ENCODE peak calls at places on chromosomes 5 and 9, in seven cellular contexts. C, Q, X, S, D, T and V are unnamed samples.

GRCh38 chr5:72558383-72558782 is 51.2 kb upstream of the ZNF366 start:
- DNase-seq in X (no peak), C (no peak), S (no peak), Q (peak), D (no peak), T (no peak), V (no peak)

GRCh38 chr5:168346417-168346816 is 55.0 kb downstream of the WWC1 start:
- DNase-seq in S (no peak), T (peak), Q (no peak), X (peak), C (no peak), D (no peak), V (no peak)

GRCh38 chr5:78429332-78429849 is 69.0 kb downstream of the SCAMP1 start:
- DNase-seq in T (no peak), X (no peak), D (no peak), C (no peak), S (no peak), Q (no peak), V (no peak)

GRCh38 chr9:75108571-75108970 is 20.3 kb downstream of the OSTF1 start:
- DNase-seq in T (no peak), S (no peak), D (no peak), C (no peak), X (no peak), Q (peak), V (no peak)

GRCh38 chr5:180050106-180050929 is 21.2 kb downstream of the RNF130 start:
- DNase-seq in T (no peak), Q (no peak), C (no peak), S (no peak), X (no peak), D (no peak), V (no peak)

GRCh38 chr5:15620501-15620900 is 120.5 kb downstream of the FBXL7 start:
- DNase-seq in Q (peak), D (no peak), T (no peak), S (no peak), X (no peak), C (no peak), V (no peak)

GRCh38 chr9:26292943-26293342 is 599.7 kb downstream of the CAAP1 start:
- DNase-seq in Q (peak), X (no peak), S (no peak), C (no peak), T (no peak), D (no peak), V (no peak)

GRCh38 chr5:107564896-107565295 is 105.8 kb downstream of the EFNA5 start:
- DNase-seq in S (no peak), T (no peak), D (no peak), C (no peak), Q (peak), X (no peak), V (no peak)

GRCh38 chr9:76877961-76878360 is 28.0 kb downstream of the PRUNE2 start:
- DNase-seq in S (no peak), X (no peak), T (no peak), Q (no peak), C (no peak), D (no peak), V (no peak)

GRCh38 chr5:59326551-59326950 is 567.0 kb downstream of the PDE4D start:
- DNase-seq in S (no peak), T (no peak), X (no peak), Q (peak), C (no peak), D (no peak), V (no peak)

GRCh38 chr9:127858041-127858512 is 3.6 kb upstream of the ENG start:
- DNase-seq in Q (peak), C (no peak), S (no peak), D (no peak), X (no peak), T (peak), V (no peak)

GRCh38 chr9:35341585-35341984 is 148.3 kb upstream of the RUSC2 start:
- DNase-seq in S (no peak), X (no peak), T (peak), Q (peak), D (no peak), C (peak), V (no peak)

GRCh38 chr5:106331415-106331814 is 1339.3 kb downstream of the EFNA5 start:
- DNase-seq in X (no peak), Q (peak), C (no peak), T (no peak), D (no peak), S (no peak), V (no peak)

GRCh38 chr5:146851133-146851532 is 27.4 kb downstream of the PPP2R2B start:
- DNase-seq in S (no peak), T (no peak), D (no peak), C (no peak), Q (no peak), X (no peak), V (no peak)

GRCh38 chr5:154541553-154541952 is 63.5 kb upstream of the HAND1 start:
- DNase-seq in Q (no peak), D (no peak), S (no peak), C (no peak), X (no peak), T (no peak), V (no peak)

GRCh38 chr5:7856855-7857254 is 5.9 kb upstream of the CFAP90 start:
- DNase-seq in T (peak), Q (peak), D (no peak), S (peak), C (no peak), X (no peak), V (no peak)

GRCh38 chr5:93151896-93152295 is 429.1 kb downstream of the NR2F1-AS1 start:
- DNase-seq in C (no peak), T (no peak), D (no peak), Q (no peak), X (no peak), S (no peak), V (no peak)

GRCh38 chr5:9898319-9898718 is 268.2 kb upstream of the TAS2R1 start:
- DNase-seq in C (peak), X (no peak), Q (peak), S (peak), D (no peak), T (peak), V (no peak)

GRCh38 chr5:147576646-147577535 is 67.0 kb upstream of the DPYSL3 start:
- DNase-seq in T (peak), D (peak), S (peak), X (peak), C (peak), Q (peak), V (peak)

GRCh38 chr5:16992006-16992405 is 55.9 kb upstream of the MYO10 start:
- DNase-seq in S (no peak), Q (peak), D (no peak), X (no peak), C (no peak), T (no peak), V (no peak)

GRCh38 chr5:59709346-59709821 is 184.1 kb downstream of the PDE4D start:
- DNase-seq in C (no peak), S (no peak), T (no peak), D (no peak), X (no peak), Q (no peak), V (no peak)

GRCh38 chr9:118570076-118570475 is 799.2 kb downstream of the BRINP1 start:
- DNase-seq in S (no peak), C (no peak), T (no peak), Q (no peak), D (no peak), X (no peak), V (no peak)

GRCh38 chr9:19999491-20000057 is 210.7 kb upstream of the SLC24A2 start:
- DNase-seq in C (no peak), D (no peak), T (no peak), X (no peak), Q (peak), S (no peak), V (no peak)

GRCh38 chr5:126647071-126647470 is 46.3 kb downstream of the PHAX start:
- DNase-seq in Q (no peak), X (no peak), T (no peak), S (no peak), C (no peak), D (no peak), V (no peak)

GRCh38 chr9:83119873-83120272 is 56.9 kb upstream of the RASEF start:
- DNase-seq in S (no peak), C (no peak), X (no peak), Q (no peak), D (no peak), T (no peak), V (no peak)

GRCh38 chr9:81080185-81080584 is 609.2 kb downstream of the TLE1 start:
- DNase-seq in D (no peak), Q (no peak), S (no peak), T (no peak), C (no peak), X (no peak), V (no peak)

GRCh38 chr9:77802512-77803293 is 154.6 kb upstream of the GNA14 start:
- DNase-seq in X (no peak), D (no peak), T (no peak), Q (no peak), S (no peak), C (no peak), V (no peak)

GRCh38 chr9:101383361-101383760 is 1.4 kb downstream of the BAAT start:
- DNase-seq in S (no peak), X (no peak), C (no peak), D (no peak), T (no peak), Q (no peak), V (no peak)

GRCh38 chr9:101387871-101388506 is 3.2 kb upstream of the BAAT start:
- DNase-seq in S (no peak), Q (peak), C (no peak), D (no peak), T (peak), X (no peak), V (no peak)

GRCh38 chr9:101393135-101393534 is 5.3 kb downstream of the MRPL50 start:
- DNase-seq in T (no peak), X (no peak), S (no peak), C (no peak), Q (no peak), D (no peak), V (no peak)

DNA sequence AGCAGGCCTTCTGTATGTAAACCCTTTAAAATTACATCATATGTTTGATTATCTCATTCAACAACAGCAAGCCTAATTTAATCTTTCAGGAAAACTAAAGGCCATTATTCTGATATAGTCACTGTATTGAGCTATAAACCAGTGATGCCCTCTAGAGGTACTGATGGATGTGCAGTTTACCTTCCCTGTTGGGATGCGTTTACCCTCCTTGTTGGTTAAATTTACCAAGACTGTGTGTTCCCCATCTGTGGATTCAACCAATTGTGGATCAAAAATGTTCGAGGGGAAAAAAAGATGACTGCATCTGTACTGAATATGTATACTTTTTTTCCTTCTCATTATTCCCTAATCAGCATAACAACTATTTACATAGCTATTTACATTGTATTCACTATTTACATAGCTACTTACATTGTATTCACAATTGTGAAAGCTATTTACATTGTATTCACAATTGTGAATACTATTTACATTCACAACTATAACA is 3.7 kb upstream of the BAAT start:
- DNase-seq in T (no peak), X (no peak), S (no peak), D (no peak), C (no peak), Q (no peak), V (no peak)
- TF ChIP-seq CTCF in T (peak), X (no peak), S (no peak), D (no peak), C (no peak), Q (peak), V (no peak)

DNA sequence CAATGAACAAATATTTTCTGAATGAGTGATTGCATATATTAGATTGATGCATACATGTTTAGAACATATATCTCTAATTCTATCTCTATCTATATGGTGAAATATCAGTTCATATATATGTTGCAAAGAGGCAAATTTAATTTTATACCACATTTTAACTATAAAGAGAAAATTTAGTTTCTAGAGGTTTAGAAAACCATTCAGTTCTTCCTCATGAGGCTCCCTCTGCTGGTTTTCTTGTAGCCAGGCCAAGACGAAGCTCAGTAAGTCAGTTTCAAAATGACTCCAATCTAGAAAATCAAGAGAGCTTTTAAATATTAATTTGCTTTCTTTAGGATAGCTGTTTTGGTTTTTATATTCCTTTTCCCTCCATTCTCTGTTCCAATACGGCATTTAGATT is 312.1 kb downstream of the TMEM232 start:
- DNase-seq in D (no peak), S (no peak), T (no peak), C (no peak), X (no peak), Q (peak), V (no peak)
- TF ChIP-seq CTCF in D (no peak), S (peak), T (no peak), C (peak), X (peak), Q (peak), V (no peak)

GRCh38 chr9:37179576-37179975 is 59.2 kb downstream of the ZCCHC7 start:
- DNase-seq in T (no peak), S (no peak), D (no peak), Q (no peak), C (no peak), X (no peak), V (no peak)
- TF ChIP-seq CTCF in T (no peak), S (no peak), D (no peak), Q (no peak), C (no peak), X (no peak), V (no peak)

GRCh38 chr9:125494555-125494920 is 212.5 kb downstream of the MAPKAP1 start:
- DNase-seq in T (no peak), C (no peak), S (no peak), Q (no peak), D (no peak), X (no peak), V (no peak)
- TF ChIP-seq CTCF in T (no peak), C (no peak), S (no peak), Q (no peak), D (no peak), X (no peak), V (no peak)

GRCh38 chr9:133430244-133430643 is 8.1 kb downstream of the ADAMTS13 start:
- DNase-seq in S (no peak), D (no peak), C (no peak), Q (no peak), X (no peak), T (no peak), V (no peak)

GRCh38 chr9:133436706-133437105 is 14.5 kb downstream of the ADAMTS13 start:
- DNase-seq in D (no peak), S (no peak), Q (no peak), X (no peak), T (no peak), C (no peak), V (no peak)

GRCh38 chr9:133429216-133429613 is 7.0 kb downstream of the ADAMTS13 start:
- DNase-seq in X (no peak), C (no peak), Q (no peak), D (no peak), S (no peak), T (no peak), V (no peak)

GRCh38 chr9:133429641-133430161 is 7.5 kb downstream of the ADAMTS13 start:
- DNase-seq in C (no peak), T (no peak), S (peak), Q (peak), D (no peak), X (peak), V (no peak)

DNA sequence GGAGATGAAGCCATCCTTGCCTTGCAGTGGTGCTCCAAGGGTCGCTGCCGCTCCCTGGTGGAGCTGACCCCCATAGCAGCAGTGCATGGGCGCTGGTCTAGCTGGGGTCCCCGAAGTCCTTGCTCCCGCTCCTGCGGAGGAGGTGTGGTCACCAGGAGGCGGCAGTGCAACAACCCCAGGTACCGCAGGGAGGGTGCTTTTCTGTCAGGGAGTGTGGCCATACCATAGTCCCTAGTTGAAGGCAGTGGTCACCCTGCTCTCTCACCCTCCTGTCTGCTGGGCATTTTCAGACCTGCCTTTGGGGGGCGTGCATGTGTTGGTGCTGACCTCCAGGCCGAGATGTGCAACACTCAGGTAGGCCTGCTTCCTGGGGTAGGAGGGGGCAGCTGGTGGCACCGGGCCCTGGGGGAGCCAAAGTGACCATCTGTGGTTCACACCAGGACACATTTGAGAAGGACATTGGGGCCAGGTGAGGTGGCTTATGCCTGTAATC is 11.2 kb downstream of the ADAMTS13 start:
- DNase-seq in T (no peak), D (no peak), Q (no peak), S (no peak), X (no peak), C (no peak), V (no peak)
- TF ChIP-seq CTCF in T (no peak), D (no peak), Q (no peak), S (no peak), X (no peak), C (no peak), V (no peak)

GRCh38 chr9:89923961-89924504 is 319.2 kb downstream of the GADD45G start:
- DNase-seq in C (no peak), D (no peak), X (no peak), T (peak), S (no peak), Q (no peak), V (no peak)
- TF ChIP-seq CTCF in C (peak), D (no peak), X (peak), T (peak), S (no peak), Q (no peak), V (no peak)

GRCh38 chr5:32690153-32690552 is 21.0 kb upstream of the NPR3 start:
- DNase-seq in S (no peak), C (no peak), D (no peak), X (no peak), Q (no peak), T (no peak), V (no peak)
- TF ChIP-seq CTCF in S (no peak), C (no peak), D (no peak), X (no peak), Q (peak), T (no peak), V (no peak)